ENCODE peak calls at places on chromosomes 2 and 18, in six cellular contexts. One of them, this sample, is unnamed. For H3K4me1, the result is how much of the 10 kb centered on the place peaks cover.

GRCh38 chr2:32783468-32783867 is 155.6 kb downstream of the TTC27 start:
- DNase-seq in neural progenitor cell: peak
- DNase-seq in ovary: no peak
- DNase-seq in CD4-positive, CD25-positive, alpha-beta regulatory T cell: no peak
- DNase-seq in upper lobe of right lung: no peak
- DNase-seq in GM23248: no peak
- DNase-seq in this sample: no peak

GRCh38 chr2:36455788-36456187 is 100.2 kb downstream of the CRIM1 start:
- DNase-seq in CD4-positive, CD25-positive, alpha-beta regulatory T cell: no peak
- DNase-seq in neural progenitor cell: peak
- DNase-seq in ovary: no peak
- DNase-seq in GM23248: peak
- DNase-seq in upper lobe of right lung: no peak
- DNase-seq in this sample: no peak

GRCh38 chr2:241948901-241949735 is 79.6 kb downstream of the RTP5 start:
- DNase-seq in upper lobe of right lung: no peak
- DNase-seq in neural progenitor cell: no peak
- DNase-seq in CD4-positive, CD25-positive, alpha-beta regulatory T cell: no peak
- DNase-seq in GM23248: no peak
- DNase-seq in ovary: no peak
- DNase-seq in this sample: no peak

GRCh38 chr18:21386523-21387240 is 144.7 kb downstream of the GREB1L start:
- DNase-seq in upper lobe of right lung: no peak
- DNase-seq in neural progenitor cell: no peak
- DNase-seq in ovary: no peak
- DNase-seq in GM23248: no peak
- DNase-seq in CD4-positive, CD25-positive, alpha-beta regulatory T cell: no peak
- DNase-seq in this sample: no peak

GRCh38 chr2:75100011-75100680 is 99.2 kb downstream of the TACR1 start:
- DNase-seq in GM23248: peak
- DNase-seq in upper lobe of right lung: no peak
- DNase-seq in ovary: no peak
- DNase-seq in neural progenitor cell: no peak
- DNase-seq in CD4-positive, CD25-positive, alpha-beta regulatory T cell: no peak
- DNase-seq in this sample: no peak

GRCh38 chr2:64666810-64667438 is 13.2 kb upstream of the SERTAD2 start:
- DNase-seq in CD4-positive, CD25-positive, alpha-beta regulatory T cell: no peak
- DNase-seq in neural progenitor cell: no peak
- DNase-seq in upper lobe of right lung: no peak
- DNase-seq in ovary: no peak
- DNase-seq in GM23248: no peak
- DNase-seq in this sample: no peak

GRCh38 chr18:22900558-22901183 is 32.5 kb upstream of the RBBP8 start:
- DNase-seq in CD4-positive, CD25-positive, alpha-beta regulatory T cell: no peak
- DNase-seq in neural progenitor cell: no peak
- DNase-seq in upper lobe of right lung: no peak
- DNase-seq in GM23248: peak
- DNase-seq in ovary: no peak
- DNase-seq in this sample: no peak

GRCh38 chr2:5950736-5951135 is 258.6 kb downstream of the SOX11 start:
- DNase-seq in ovary: no peak
- DNase-seq in upper lobe of right lung: no peak
- DNase-seq in GM23248: no peak
- DNase-seq in neural progenitor cell: no peak
- DNase-seq in CD4-positive, CD25-positive, alpha-beta regulatory T cell: no peak
- DNase-seq in this sample: no peak

GRCh38 chr2:159144776-159145614 is 141.5 kb downstream of the WDSUB1 start:
- DNase-seq in neural progenitor cell: no peak
- DNase-seq in CD4-positive, CD25-positive, alpha-beta regulatory T cell: no peak
- DNase-seq in ovary: no peak
- DNase-seq in upper lobe of right lung: no peak
- DNase-seq in GM23248: no peak
- DNase-seq in this sample: no peak

GRCh38 chr2:100301881-100302584 is 20.3 kb downstream of the LONRF2 start:
- DNase-seq in neural progenitor cell: no peak
- DNase-seq in CD4-positive, CD25-positive, alpha-beta regulatory T cell: no peak
- DNase-seq in ovary: no peak
- DNase-seq in GM23248: no peak
- DNase-seq in upper lobe of right lung: no peak
- DNase-seq in this sample: no peak

GRCh38 chr2:9951522-9952285 is at the start of gene GRHL1:
- DNase-seq in GM23248: peak
- DNase-seq in neural progenitor cell: peak
- DNase-seq in upper lobe of right lung: peak
- DNase-seq in ovary: peak
- DNase-seq in CD4-positive, CD25-positive, alpha-beta regulatory T cell: peak
- DNase-seq in this sample: peak

GRCh38 chr2:221102896-221103688 is 469.0 kb downstream of the EPHA4 start:
- DNase-seq in neural progenitor cell: no peak
- DNase-seq in ovary: no peak
- DNase-seq in upper lobe of right lung: no peak
- DNase-seq in GM23248: no peak
- DNase-seq in CD4-positive, CD25-positive, alpha-beta regulatory T cell: no peak
- DNase-seq in this sample: no peak

GRCh38 chr2:172293952-172294351 is 133.4 kb upstream of the ITGA6 start:
- DNase-seq in GM23248: peak
- DNase-seq in CD4-positive, CD25-positive, alpha-beta regulatory T cell: no peak
- DNase-seq in ovary: peak
- DNase-seq in neural progenitor cell: no peak
- DNase-seq in upper lobe of right lung: no peak
- DNase-seq in this sample: no peak

GRCh38 chr2:238846503-238847431 is 1.1 kb upstream of the TWIST2 start:
- DNase-seq in CD4-positive, CD25-positive, alpha-beta regulatory T cell: no peak
- DNase-seq in neural progenitor cell: peak
- DNase-seq in GM23248: peak
- DNase-seq in upper lobe of right lung: no peak
- DNase-seq in ovary: peak
- DNase-seq in this sample: no peak

GRCh38 chr2:219073413-219074129 is 12.8 kb upstream of the IHH start:
- DNase-seq in upper lobe of right lung: no peak
- DNase-seq in ovary: no peak
- DNase-seq in CD4-positive, CD25-positive, alpha-beta regulatory T cell: no peak
- DNase-seq in GM23248: peak
- DNase-seq in neural progenitor cell: peak
- DNase-seq in this sample: no peak

GRCh38 chr2:159139216-159139933 is 147.1 kb downstream of the WDSUB1 start:
- DNase-seq in CD4-positive, CD25-positive, alpha-beta regulatory T cell: no peak
- DNase-seq in upper lobe of right lung: no peak
- DNase-seq in ovary: no peak
- DNase-seq in GM23248: peak
- DNase-seq in neural progenitor cell: no peak
- DNase-seq in this sample: no peak

GRCh38 chr2:11855120-11855760 is 108.8 kb downstream of the LPIN1 start:
- DNase-seq in neural progenitor cell: no peak
- DNase-seq in CD4-positive, CD25-positive, alpha-beta regulatory T cell: no peak
- DNase-seq in upper lobe of right lung: no peak
- DNase-seq in ovary: no peak
- DNase-seq in GM23248: no peak
- DNase-seq in this sample: no peak

GRCh38 chr2:57798346-57798745 is 248.3 kb upstream of the VRK2 start:
- DNase-seq in upper lobe of right lung: no peak
- DNase-seq in CD4-positive, CD25-positive, alpha-beta regulatory T cell: no peak
- DNase-seq in neural progenitor cell: no peak
- DNase-seq in ovary: no peak
- DNase-seq in GM23248: no peak
- DNase-seq in this sample: no peak

GRCh38 chr2:206086683-206087350 is 843 bp upstream of the INO80D start:
- DNase-seq in upper lobe of right lung: no peak
- DNase-seq in GM23248: peak
- DNase-seq in neural progenitor cell: no peak
- DNase-seq in ovary: no peak
- DNase-seq in CD4-positive, CD25-positive, alpha-beta regulatory T cell: no peak
- DNase-seq in this sample: no peak

GRCh38 chr2:196528486-196529223 is 110.9 kb upstream of the CCDC150 start:
- DNase-seq in CD4-positive, CD25-positive, alpha-beta regulatory T cell: no peak
- DNase-seq in neural progenitor cell: no peak
- DNase-seq in GM23248: peak
- DNase-seq in ovary: no peak
- DNase-seq in upper lobe of right lung: no peak
- DNase-seq in this sample: no peak

GRCh38 chr2:219983836-219984235 is 356.4 kb downstream of the SLC4A3 start:
- DNase-seq in GM23248: no peak
- DNase-seq in CD4-positive, CD25-positive, alpha-beta regulatory T cell: no peak
- DNase-seq in ovary: no peak
- DNase-seq in upper lobe of right lung: no peak
- DNase-seq in neural progenitor cell: no peak
- DNase-seq in this sample: no peak

GRCh38 chr2:198219292-198219691 is 414.9 kb downstream of the PLCL1 start:
- DNase-seq in CD4-positive, CD25-positive, alpha-beta regulatory T cell: no peak
- DNase-seq in GM23248: no peak
- DNase-seq in ovary: no peak
- DNase-seq in upper lobe of right lung: no peak
- DNase-seq in neural progenitor cell: no peak
- DNase-seq in this sample: no peak

GRCh38 chr2:102703748-102704147 is 58.1 kb upstream of the TMEM182 start:
- DNase-seq in CD4-positive, CD25-positive, alpha-beta regulatory T cell: no peak
- DNase-seq in ovary: no peak
- DNase-seq in neural progenitor cell: peak
- DNase-seq in upper lobe of right lung: no peak
- DNase-seq in GM23248: peak
- DNase-seq in this sample: no peak

GRCh38 chr2:240573516-240574385 is 5.5 kb downstream of the RNPEPL1 start:
- DNase-seq in neural progenitor cell: no peak
- DNase-seq in GM23248: no peak
- DNase-seq in upper lobe of right lung: peak
- DNase-seq in CD4-positive, CD25-positive, alpha-beta regulatory T cell: no peak
- DNase-seq in ovary: peak
- DNase-seq in this sample: no peak

GRCh38 chr2:387980-388421 is 100.1 kb upstream of the ALKAL2 start:
- DNase-seq in GM23248: no peak
- DNase-seq in ovary: no peak
- DNase-seq in neural progenitor cell: no peak
- DNase-seq in upper lobe of right lung: no peak
- DNase-seq in CD4-positive, CD25-positive, alpha-beta regulatory T cell: no peak
- DNase-seq in this sample: no peak

GRCh38 chr2:12577086-12577485 is 139.7 kb upstream of the TRIB2 start:
- DNase-seq in CD4-positive, CD25-positive, alpha-beta regulatory T cell: no peak
- DNase-seq in ovary: no peak
- DNase-seq in neural progenitor cell: no peak
- DNase-seq in upper lobe of right lung: no peak
- DNase-seq in GM23248: no peak
- DNase-seq in this sample: no peak

GRCh38 chr2:174484573-174484972 is 2.3 kb downstream of the GPR155 start:
- DNase-seq in neural progenitor cell: no peak
- DNase-seq in upper lobe of right lung: no peak
- DNase-seq in ovary: no peak
- DNase-seq in GM23248: no peak
- DNase-seq in CD4-positive, CD25-positive, alpha-beta regulatory T cell: no peak
- DNase-seq in this sample: no peak
- H3K27ac ChIP-seq in neural progenitor cell: no peak
- H3K27ac ChIP-seq in upper lobe of right lung: no peak
- H3K27ac ChIP-seq in ovary: no peak
- H3K27ac ChIP-seq in GM23248: no peak
- H3K27ac ChIP-seq in CD4-positive, CD25-positive, alpha-beta regulatory T cell: no peak
- H3K27ac ChIP-seq in this sample: no peak

DNA sequence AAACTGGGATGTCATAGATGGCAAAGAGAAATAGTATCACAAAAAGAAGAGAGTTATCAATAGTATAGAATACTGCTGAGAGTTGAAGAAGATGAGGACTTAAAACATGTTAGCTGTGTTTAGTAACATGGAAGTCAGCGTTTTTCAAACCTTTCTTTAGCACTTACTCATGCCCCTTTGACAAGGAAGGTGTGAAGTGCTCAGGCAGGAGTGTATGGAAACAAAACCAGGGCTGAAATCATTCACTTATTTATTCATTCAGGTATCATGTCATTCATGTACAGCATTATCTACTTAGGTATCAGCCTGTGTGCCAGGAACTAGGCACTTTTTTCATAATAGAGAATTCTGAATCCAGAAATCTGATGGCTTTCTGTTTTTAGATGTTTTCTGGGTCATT is 27.2 kb downstream of the CD28 start:
- DNase-seq in GM23248: no peak
- DNase-seq in upper lobe of right lung: no peak
- DNase-seq in ovary: no peak
- DNase-seq in CD4-positive, CD25-positive, alpha-beta regulatory T cell: no peak
- DNase-seq in neural progenitor cell: no peak
- DNase-seq in this sample: no peak
- H3K4me1 ChIP-seq in GM23248: under half
- H3K4me1 ChIP-seq in upper lobe of right lung: under half
- H3K4me1 ChIP-seq in ovary: under half
- H3K4me1 ChIP-seq in CD4-positive, CD25-positive, alpha-beta regulatory T cell: half or more
- H3K4me1 ChIP-seq in neural progenitor cell: under half
- H3K4me1 ChIP-seq in this sample: half or more

DNA sequence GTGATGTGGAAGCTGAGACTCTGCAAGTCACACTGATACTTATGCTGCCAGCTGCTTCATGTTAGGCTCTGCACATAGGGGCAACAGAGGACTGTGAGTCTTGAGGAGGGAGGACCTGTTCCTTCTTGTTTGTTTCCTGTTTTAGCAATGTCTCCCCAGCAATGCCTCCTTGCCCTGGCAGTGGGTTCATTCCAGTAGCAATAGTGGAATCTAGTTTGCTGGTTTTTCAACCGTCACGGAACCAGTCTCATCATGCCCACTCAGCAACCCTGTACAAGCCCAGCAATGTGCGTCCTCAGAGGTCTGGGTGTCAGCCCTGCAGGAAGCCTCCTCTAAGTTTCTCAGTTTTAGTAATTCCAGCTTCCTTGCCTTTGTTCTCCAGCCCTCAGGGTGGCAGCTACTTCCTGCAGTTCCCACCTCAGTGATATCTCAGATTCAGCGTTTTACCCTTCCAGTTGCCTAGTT is 20.5 kb upstream of the ITGB6 start:
- DNase-seq in neural progenitor cell: no peak
- DNase-seq in GM23248: no peak
- DNase-seq in upper lobe of right lung: no peak
- DNase-seq in CD4-positive, CD25-positive, alpha-beta regulatory T cell: no peak
- DNase-seq in ovary: no peak
- DNase-seq in this sample: no peak
- H3K27ac ChIP-seq in neural progenitor cell: no peak
- H3K27ac ChIP-seq in GM23248: no peak
- H3K27ac ChIP-seq in upper lobe of right lung: peak
- H3K27ac ChIP-seq in CD4-positive, CD25-positive, alpha-beta regulatory T cell: no peak
- H3K27ac ChIP-seq in ovary: no peak
- H3K27ac ChIP-seq in this sample: no peak

GRCh38 chr2:22798389-22798788 is 586.6 kb upstream of the KLHL29 start:
- DNase-seq in CD4-positive, CD25-positive, alpha-beta regulatory T cell: no peak
- DNase-seq in ovary: no peak
- DNase-seq in neural progenitor cell: no peak
- DNase-seq in upper lobe of right lung: no peak
- DNase-seq in GM23248: no peak
- DNase-seq in this sample: no peak

GRCh38 chr2:22800422-22800821 is 584.6 kb upstream of the KLHL29 start:
- DNase-seq in GM23248: no peak
- DNase-seq in CD4-positive, CD25-positive, alpha-beta regulatory T cell: no peak
- DNase-seq in upper lobe of right lung: no peak
- DNase-seq in neural progenitor cell: peak
- DNase-seq in ovary: no peak
- DNase-seq in this sample: no peak

GRCh38 chr2:22801071-22801470 is 583.9 kb upstream of the KLHL29 start:
- DNase-seq in GM23248: no peak
- DNase-seq in upper lobe of right lung: no peak
- DNase-seq in neural progenitor cell: no peak
- DNase-seq in CD4-positive, CD25-positive, alpha-beta regulatory T cell: no peak
- DNase-seq in ovary: no peak
- DNase-seq in this sample: no peak

DNA sequence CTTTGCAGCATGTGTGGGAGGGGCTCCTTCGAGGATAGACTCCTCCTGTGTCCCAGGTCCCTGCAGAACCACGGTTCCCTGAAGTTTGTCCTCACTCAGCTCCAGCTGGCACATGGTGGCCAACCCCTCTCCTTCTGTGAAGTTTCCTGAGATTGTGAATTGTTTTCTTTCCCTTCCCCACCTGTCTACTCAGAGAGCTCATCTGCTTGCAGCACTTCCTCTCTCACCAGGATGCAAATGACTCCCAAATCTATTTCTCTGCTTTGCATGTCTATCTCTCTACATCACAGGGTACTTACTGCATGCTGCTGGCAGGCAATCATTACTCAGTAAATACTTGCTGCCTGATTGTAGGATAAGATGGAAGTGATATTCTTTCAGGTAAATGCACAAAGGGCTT is 589.5 kb upstream of the KLHL29 start:
- DNase-seq in ovary: no peak
- DNase-seq in neural progenitor cell: no peak
- DNase-seq in CD4-positive, CD25-positive, alpha-beta regulatory T cell: no peak
- DNase-seq in upper lobe of right lung: no peak
- DNase-seq in GM23248: no peak
- DNase-seq in this sample: no peak
- H3K4me1 ChIP-seq in ovary: under half
- H3K4me1 ChIP-seq in neural progenitor cell: under half
- H3K4me1 ChIP-seq in CD4-positive, CD25-positive, alpha-beta regulatory T cell: under half
- H3K4me1 ChIP-seq in upper lobe of right lung: under half
- H3K4me1 ChIP-seq in GM23248: under half
- H3K4me1 ChIP-seq in this sample: under half

This sample was measured in effector memory CD4-positive, alpha-beta T cell.